ENCODE peak calls at places on chromosome 6, in ten cellular contexts. H is CD14-positive monocyte; I is heart left ventricle; V is endothelial cell of umbilical vein; E is activated CD8-positive, alpha-beta T cell treated with anti-CD3 and anti-CD28 coated beads for 36 hours; T is BJ; G is nephron progenitor cell; P is cardiac fibroblast; Y is B cell; J is A549. L is an unnamed sample.

GRCh38 chr6:148998704-148999103 is 251.9 kb downstream of the UST start:
- DNase-seq in Y (no peak), T (no peak), J (no peak), H (no peak), I (no peak), E (no peak), V (no peak), G (no peak), P (no peak), L (peak)

GRCh38 chr6:136429264-136429663 is 121.0 kb downstream of the MAP7 start:
- DNase-seq in T (no peak), P (no peak), G (no peak), E (no peak), H (no peak), Y (no peak), V (no peak), J (no peak), I (no peak), L (no peak)

GRCh38 chr6:159106627-159107241 is 61.9 kb upstream of the TAGAP start:
- DNase-seq in J (peak), I (peak), T (no peak), V (peak), P (peak), Y (peak), G (peak), E (peak), H (peak), L (no peak)

GRCh38 chr6:33172307-33173227 is 19.7 kb downstream of the COL11A2 start:
- DNase-seq in E (no peak), I (no peak), H (no peak), V (no peak), J (peak), T (no peak), Y (peak), G (peak), P (peak), L (no peak)

GRCh38 chr6:155186052-155186658 is 77.7 kb upstream of the CLDN20 start:
- DNase-seq in V (peak), E (peak), J (no peak), I (no peak), Y (no peak), H (no peak), T (no peak), G (no peak), P (no peak), L (no peak)

GRCh38 chr6:4573958-4574481 is 202.2 kb upstream of the CDYL start:
- DNase-seq in P (peak), Y (no peak), V (no peak), T (no peak), G (no peak), H (no peak), E (no peak), J (no peak), I (no peak), L (no peak)

GRCh38 chr6:157410088-157410487 is 29.1 kb downstream of the ZDHHC14 start:
- DNase-seq in E (no peak), P (peak), V (no peak), H (no peak), T (peak), J (no peak), G (no peak), Y (no peak), I (no peak), L (no peak)

GRCh38 chr6:74343804-74344203 is 647.8 kb downstream of the CD109 start:
- DNase-seq in I (no peak), H (no peak), T (no peak), P (peak), G (no peak), E (no peak), Y (no peak), V (no peak), J (peak), L (no peak)

GRCh38 chr6:136012948-136013347 is 161.4 kb downstream of the PDE7B start:
- DNase-seq in G (no peak), H (no peak), I (no peak), E (no peak), T (no peak), J (no peak), P (peak), Y (no peak), V (no peak), L (no peak)

GRCh38 chr6:34597605-34598353 is 41.6 kb upstream of the SPDEF start:
- DNase-seq in G (no peak), I (no peak), P (no peak), J (no peak), H (no peak), Y (no peak), T (no peak), V (no peak), E (no peak), L (no peak)

GRCh38 chr6:159919011-159919511 is 28.3 kb downstream of the MAS1 start:
- DNase-seq in I (no peak), E (no peak), Y (no peak), P (peak), J (no peak), G (no peak), T (no peak), V (no peak), H (no peak), L (no peak)

GRCh38 chr6:104689551-104690205 is 170.0 kb downstream of the HACE1 start:
- DNase-seq in H (no peak), G (no peak), P (peak), J (no peak), T (no peak), I (no peak), Y (no peak), V (no peak), E (no peak), L (no peak)

GRCh38 chr6:124882580-124883393 is 79.5 kb upstream of the RNF217 start:
- DNase-seq in J (no peak), E (no peak), H (no peak), G (no peak), I (no peak), P (peak), T (no peak), V (peak), Y (no peak), L (no peak)

GRCh38 chr6:25971187-25971811 is 8.7 kb downstream of the TRIM38 start:
- DNase-seq in G (no peak), H (no peak), Y (no peak), E (no peak), J (peak), I (peak), P (peak), T (peak), V (peak), L (peak)

GRCh38 chr6:20907486-20908071 is 373.3 kb downstream of the CDKAL1 start:
- DNase-seq in Y (no peak), H (no peak), V (no peak), T (no peak), J (no peak), I (no peak), P (no peak), E (no peak), G (no peak), L (no peak)

GRCh38 chr6:155493694-155494143 is 38.1 kb upstream of the NOX3 start:
- DNase-seq in Y (no peak), E (peak), J (peak), P (peak), I (peak), H (no peak), V (peak), T (peak), G (no peak), L (peak)

GRCh38 chr6:117530467-117531242 is 48.2 kb downstream of the DCBLD1 start:
- DNase-seq in T (no peak), E (no peak), Y (no peak), P (peak), H (no peak), J (no peak), G (no peak), I (no peak), V (no peak), L (no peak)

GRCh38 chr6:150004783-150005717 is 20.3 kb downstream of the RAET1L start:
- DNase-seq in V (peak), H (peak), J (peak), E (peak), P (peak), G (peak), T (peak), Y (peak), I (peak), L (peak)

GRCh38 chr6:112298021-112298745 is 43.8 kb upstream of the LAMA4 start:
- DNase-seq in E (no peak), V (peak), J (peak), G (no peak), P (peak), I (no peak), T (peak), Y (no peak), H (no peak), L (peak)

GRCh38 chr6:46287043-46287442 is 116.3 kb upstream of the ENPP5 start:
- DNase-seq in Y (no peak), V (no peak), P (no peak), T (no peak), H (no peak), G (no peak), E (no peak), J (no peak), I (no peak), L (no peak)

GRCh38 chr6:33662318-33662717 is 41.2 kb downstream of the ITPR3 start:
- DNase-seq in P (no peak), T (no peak), V (no peak), Y (no peak), E (no peak), H (no peak), J (no peak), I (no peak), G (no peak), L (no peak)

GRCh38 chr6:83867043-83867442 is 7.6 kb downstream of the CYB5R4 start:
- DNase-seq in T (no peak), Y (no peak), I (no peak), G (no peak), V (no peak), P (no peak), J (no peak), E (no peak), H (no peak), L (no peak)

GRCh38 chr6:75750925-75751324 is 1.9 kb downstream of the MYO6 start:
- DNase-seq in T (no peak), E (no peak), H (no peak), G (no peak), V (no peak), P (no peak), I (no peak), Y (no peak), J (no peak), L (no peak)

GRCh38 chr6:44531447-44532015 is 144.0 kb downstream of the CDC5L start:
- DNase-seq in Y (no peak), H (no peak), T (no peak), V (no peak), I (no peak), P (no peak), E (no peak), J (no peak), G (no peak), L (no peak)

GRCh38 chr6:106451419-106451818 is 90.9 kb downstream of the CRYBG1 start:
- DNase-seq in P (peak), V (peak), G (no peak), I (no peak), H (no peak), Y (no peak), T (no peak), J (no peak), E (no peak), L (no peak)

GRCh38 chr6:78253618-78254017 is 600.8 kb downstream of the MEI4 start:
- DNase-seq in V (no peak), H (no peak), J (no peak), Y (no peak), I (no peak), P (no peak), E (no peak), G (no peak), T (no peak), L (no peak)

GRCh38 chr6:9494864-9495263 is 920.0 kb downstream of the TFAP2A start:
- DNase-seq in J (no peak), V (no peak), H (no peak), E (no peak), P (peak), G (no peak), I (no peak), T (no peak), Y (no peak), L (no peak)

GRCh38 chr6:75285156-75285639 is 606 bp upstream of the TMEM30A start:
- DNase-seq in H (no peak), I (no peak), J (no peak), Y (peak), V (no peak), T (no peak), P (no peak), G (no peak), E (no peak), L (no peak)

GRCh38 chr6:122953766-122954165 is 42.3 kb upstream of the CLVS2 start:
- DNase-seq in I (no peak), P (no peak), H (no peak), V (no peak), T (no peak), J (no peak), G (no peak), E (no peak), Y (no peak), L (no peak)

GRCh38 chr6:21115111-21115510 is 478.4 kb upstream of the SOX4 start:
- DNase-seq in V (peak), J (no peak), E (no peak), I (no peak), H (no peak), Y (no peak), T (no peak), G (no peak), P (peak), L (no peak)

GRCh38 chr6:89483111-89483720 is 50.3 kb downstream of the ANKRD6 start:
- DNase-seq in T (no peak), P (peak), E (no peak), V (no peak), G (no peak), H (no peak), J (no peak), Y (no peak), I (peak), L (no peak)

GRCh38 chr6:85458782-85459181 is 8.9 kb downstream of the NT5E start:
- DNase-seq in V (peak), G (no peak), H (no peak), P (peak), E (no peak), I (no peak), T (no peak), J (no peak), Y (no peak), L (no peak)

GRCh38 chr6:3620389-3620788 is 131.1 kb downstream of the PXDC1 start:
- DNase-seq in V (no peak), Y (no peak), H (no peak), T (no peak), P (no peak), J (no peak), G (no peak), E (no peak), I (no peak), L (no peak)

GRCh38 chr6:81562169-81562568 is 190.3 kb downstream of the TENT5A start:
- DNase-seq in T (peak), E (no peak), Y (no peak), V (no peak), J (peak), H (no peak), P (peak), G (no peak), I (no peak), L (peak)

GRCh38 chr6:128509709-128510108 is 10.7 kb downstream of the PTPRK start:
- DNase-seq in E (no peak), P (no peak), G (no peak), V (peak), H (no peak), Y (no peak), J (no peak), T (no peak), I (no peak), L (no peak)

GRCh38 chr6:167703347-167703746 is 123.4 kb upstream of the AFDN start:
- DNase-seq in E (no peak), Y (no peak), V (no peak), G (no peak), I (no peak), J (no peak), H (no peak), T (no peak), P (no peak), L (no peak)
- TF ChIP-seq CTCF in E (no peak), Y (no peak), V (no peak), G (no peak), I (no peak), J (no peak), H (no peak), T (no peak), P (no peak), L (no peak)

GRCh38 chr6:57021086-57021720 is 25.3 kb upstream of the KIAA1586 start:
- DNase-seq in H (no peak), G (peak), J (peak), V (peak), I (no peak), E (peak), Y (peak), P (peak), T (peak), L (peak)
- TF ChIP-seq CTCF in H (peak), G (peak), J (peak), V (peak), I (peak), E (peak), Y (peak), P (peak), T (peak), L (peak)

DNA sequence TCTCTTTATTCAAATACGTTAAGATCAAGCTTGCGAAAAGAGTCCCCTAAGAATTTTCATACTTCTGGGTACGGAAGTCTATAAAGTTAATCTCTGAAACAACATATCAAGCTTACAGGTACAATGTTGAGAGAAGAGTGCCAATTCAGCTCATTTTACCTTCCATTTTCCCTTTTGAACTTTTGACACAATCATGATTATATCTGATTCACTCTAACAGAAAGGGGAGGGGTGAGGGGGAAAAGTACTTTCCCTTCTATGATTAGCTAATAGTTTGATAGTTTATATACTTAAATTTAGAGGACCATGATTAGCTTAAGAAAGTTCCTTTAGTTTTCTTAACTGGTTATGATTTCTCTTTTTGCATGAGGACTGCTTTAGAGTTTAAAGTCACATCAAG is 33.5 kb downstream of the SNX3 start:
- DNase-seq in Y (no peak), H (no peak), V (no peak), I (no peak), T (no peak), G (no peak), J (no peak), P (no peak), E (no peak), L (no peak)
- TF ChIP-seq CTCF in Y (no peak), H (no peak), V (no peak), I (no peak), T (no peak), G (no peak), J (no peak), P (no peak), E (no peak), L (no peak)

GRCh38 chr6:17200395-17200794 is 80.8 kb upstream of the RBM24 start:
- DNase-seq in Y (no peak), H (no peak), E (no peak), P (no peak), I (no peak), T (no peak), G (peak), V (no peak), J (no peak), L (no peak)
- TF ChIP-seq CTCF in Y (no peak), H (no peak), E (no peak), P (peak), I (no peak), T (no peak), G (peak), V (peak), J (no peak), L (peak)